ENCODE peak calls at places on chromosomes 12 and 14, in four cellular contexts. S is activated T-cell treated with anti-CD3 and anti-CD28 coated beads for 1 hour, X is A549, V is colonic mucosa. K is an unnamed sample.

GRCh38 chr12:75585309-75585708 is 73.9 kb upstream of the KRR1 start:
- DNase-seq in S (no peak), X (peak), V (no peak), K (no peak)

GRCh38 chr12:131834798-131835615 is 6.8 kb downstream of the MMP17 start:
- DNase-seq in S (no peak), X (no peak), V (no peak), K (no peak)

GRCh38 chr12:109476807-109477184 is 304 bp downstream of the KCTD10 start:
- DNase-seq in S (no peak), X (no peak), V (no peak), K (no peak)

GRCh38 chr12:29889737-29890136 is 106.0 kb upstream of the TMTC1 start:
- DNase-seq in S (no peak), X (no peak), V (peak), K (peak)

GRCh38 chr12:69688021-69688420 is 11.1 kb downstream of the BEST3 start:
- DNase-seq in S (no peak), X (no peak), V (no peak), K (no peak)

GRCh38 chr14:67188326-67188725 is 914 bp upstream of the GARIN2 start:
- DNase-seq in S (no peak), X (no peak), V (no peak), K (no peak)

GRCh38 chr14:85358136-85358785 is 171.7 kb upstream of the FLRT2 start:
- DNase-seq in S (no peak), X (no peak), V (no peak), K (no peak)

GRCh38 chr14:94000986-94001385 is 3.9 kb downstream of the CCDC197 start:
- DNase-seq in S (no peak), X (no peak), V (no peak), K (no peak)

GRCh38 chr14:65356327-65356836 is 56.1 kb upstream of the FUT8 start:
- DNase-seq in S (no peak), X (peak), V (no peak), K (no peak)

GRCh38 chr12:115542656-115543055 is 734.8 kb downstream of the MED13L start:
- DNase-seq in S (no peak), X (no peak), V (no peak), K (no peak)

GRCh38 chr14:74978416-74978947 is 23.1 kb upstream of the PGF start:
- DNase-seq in S (no peak), X (no peak), V (no peak), K (no peak)

GRCh38 chr12:10753066-10753465 is 29.9 kb upstream of the YBX3 start:
- DNase-seq in S (no peak), X (no peak), V (no peak), K (no peak)

GRCh38 chr14:99479903-99480855 is 480 bp downstream of the SETD3 start:
- DNase-seq in S (peak), X (peak), V (peak), K (peak)

GRCh38 chr12:120352117-120352516 is 16.8 kb downstream of the MSI1 start:
- DNase-seq in S (no peak), X (no peak), V (no peak), K (no peak)

GRCh38 chr14:62674833-62675232 is 370.4 kb downstream of the KCNH5 start:
- DNase-seq in S (no peak), X (no peak), V (no peak), K (no peak)

GRCh38 chr12:122243965-122244364 is 18.1 kb upstream of the DIABLO start:
- DNase-seq in S (no peak), X (no peak), V (no peak), K (no peak)

GRCh38 chr12:51819851-51820720 is 28.4 kb downstream of the FIGNL2 start:
- DNase-seq in S (peak), X (peak), V (peak), K (peak)

GRCh38 chr12:69966409-69966808 is 141.4 kb downstream of the MYRFL start:
- DNase-seq in S (no peak), X (peak), V (no peak), K (no peak)

GRCh38 chr12:121124402-121125109 is 8.1 kb upstream of the P2RX7 start:
- DNase-seq in S (no peak), X (peak), V (no peak), K (peak)

GRCh38 chr12:52901715-52902541 is 2.9 kb downstream of the KRT8 start:
- DNase-seq in S (no peak), X (no peak), V (peak), K (no peak)

GRCh38 chr12:23333938-23334337 is 615.5 kb downstream of the SOX5 start:
- DNase-seq in S (no peak), X (no peak), V (no peak), K (no peak)

GRCh38 chr12:88750867-88751543 is 170.7 kb upstream of the KITLG start:
- DNase-seq in S (no peak), X (no peak), V (no peak), K (no peak)

GRCh38 chr12:114858388-114859146 is 174.6 kb upstream of the TBX3 start:
- DNase-seq in S (no peak), X (peak), V (no peak), K (no peak)

GRCh38 chr12:58847876-58848600 is 72.3 kb downstream of the LRIG3 start:
- DNase-seq in S (no peak), X (no peak), V (no peak), K (no peak)

GRCh38 chr12:123139926-123140674 is 10.8 kb downstream of the PITPNM2 start:
- DNase-seq in S (no peak), X (no peak), V (peak), K (no peak)

GRCh38 chr12:130013771-130014484 is 110.1 kb upstream of the TMEM132D start:
- DNase-seq in S (no peak), X (peak), V (peak), K (peak)

GRCh38 chr14:79016828-79017505 is 846.8 kb downstream of the NRXN3 start:
- DNase-seq in S (no peak), X (no peak), V (no peak), K (no peak)

GRCh38 chr14:55671641-55672040 is 91.6 kb downstream of the KTN1 start:
- DNase-seq in S (no peak), X (no peak), V (no peak), K (no peak)

GRCh38 chr12:119718141-119718540 is 50.2 kb downstream of the PRKAB1 start:
- DNase-seq in S (no peak), X (no peak), V (no peak), K (no peak)

GRCh38 chr12:6444704-6445688 is at the start of gene CD27:
- DNase-seq in S (no peak), X (no peak), V (no peak), K (no peak)

GRCh38 chr12:52918351-52918750 is 13.5 kb upstream of the KRT8 start:
- DNase-seq in S (no peak), X (no peak), V (no peak), K (no peak)